ENCODE peak calls at places on chromosome 5, in ten cellular contexts. F, O, Z, N, A, W, H, U, K and I are unnamed samples.

GRCh38 chr5:96120120-96120519 is 158.5 kb upstream of the ELL2 start:
- DNase-seq in F (no peak), O (no peak), Z (no peak), N (no peak), A (no peak), W (no peak), H (no peak), U (no peak), K (no peak), I (no peak)

GRCh38 chr5:75053286-75054109 is 1.1 kb upstream of the GCNT4 start:
- DNase-seq in F (peak), O (no peak), Z (no peak), N (no peak), A (peak), W (peak), H (peak), U (peak), K (peak), I (no peak)

GRCh38 chr5:159928122-159928960 is 12.1 kb downstream of the ADRA1B start:
- DNase-seq in F (no peak), O (no peak), Z (no peak), N (no peak), A (no peak), W (peak), H (no peak), U (peak), K (peak), I (no peak)

GRCh38 chr5:78221964-78222451 is 72.5 kb downstream of the AP3B1 start:
- DNase-seq in F (no peak), O (no peak), Z (no peak), N (no peak), A (no peak), W (no peak), H (peak), U (no peak), K (no peak), I (no peak)

GRCh38 chr5:56608216-56608925 is 207.0 kb upstream of the MAP3K1 start:
- DNase-seq in F (no peak), O (no peak), Z (no peak), N (no peak), A (no peak), W (no peak), H (no peak), U (no peak), K (peak), I (no peak)

GRCh38 chr5:170597876-170598275 is 94.1 kb downstream of the KCNIP1 start:
- DNase-seq in F (no peak), O (no peak), Z (no peak), N (no peak), A (no peak), W (peak), H (no peak), U (no peak), K (no peak), I (no peak)

GRCh38 chr5:76641514-76642120 is 18.4 kb upstream of the F2RL2 start:
- DNase-seq in F (no peak), O (peak), Z (peak), N (peak), A (peak), W (peak), H (peak), U (no peak), K (peak), I (no peak)

GRCh38 chr5:142900926-142901325 is 130.7 kb downstream of the ARHGAP26 start:
- DNase-seq in F (no peak), O (no peak), Z (no peak), N (peak), A (no peak), W (peak), H (no peak), U (no peak), K (no peak), I (no peak)

GRCh38 chr5:128472032-128472431 is 66.0 kb downstream of the FBN2 start:
- DNase-seq in F (no peak), O (no peak), Z (no peak), N (no peak), A (no peak), W (no peak), H (no peak), U (no peak), K (no peak), I (no peak)

GRCh38 chr5:142938201-142938600 is 168.0 kb downstream of the ARHGAP26 start:
- DNase-seq in F (no peak), O (no peak), Z (no peak), N (peak), A (no peak), W (no peak), H (no peak), U (no peak), K (no peak), I (no peak)

GRCh38 chr5:135016926-135017325 is 17.1 kb downstream of the PITX1 start:
- DNase-seq in F (no peak), O (no peak), Z (no peak), N (no peak), A (no peak), W (no peak), H (no peak), U (no peak), K (no peak), I (no peak)

GRCh38 chr5:89560724-89561123 is 677.7 kb upstream of the MEF2C start:
- DNase-seq in F (no peak), O (no peak), Z (no peak), N (no peak), A (no peak), W (no peak), H (no peak), U (no peak), K (peak), I (no peak)

GRCh38 chr5:141121563-141121962 is at the start of gene PCDHB4:
- DNase-seq in F (no peak), O (no peak), Z (no peak), N (no peak), A (no peak), W (no peak), H (no peak), U (no peak), K (no peak), I (no peak)

GRCh38 chr5:38961691-38962090 is 112.5 kb downstream of the RICTOR start:
- DNase-seq in F (no peak), O (no peak), Z (no peak), N (no peak), A (no peak), W (no peak), H (no peak), U (no peak), K (no peak), I (no peak)

GRCh38 chr5:51391175-51391574 is 7.9 kb downstream of the ISL1 start:
- DNase-seq in F (peak), O (no peak), Z (no peak), N (no peak), A (no peak), W (no peak), H (no peak), U (no peak), K (no peak), I (peak)

GRCh38 chr5:39119404-39120051 is 45.3 kb upstream of the RICTOR start:
- DNase-seq in F (no peak), O (no peak), Z (no peak), N (no peak), A (no peak), W (no peak), H (no peak), U (no peak), K (no peak), I (no peak)

GRCh38 chr5:149200355-149200754 is 59.1 kb downstream of the ABLIM3 start:
- DNase-seq in F (no peak), O (no peak), Z (no peak), N (no peak), A (no peak), W (no peak), H (no peak), U (no peak), K (no peak), I (no peak)

GRCh38 chr5:113061851-113062631 is 85.4 kb downstream of the DCP2 start:
- DNase-seq in F (no peak), O (no peak), Z (no peak), N (no peak), A (no peak), W (no peak), H (no peak), U (no peak), K (no peak), I (no peak)

GRCh38 chr5:5270161-5270560 is 130.0 kb downstream of the ADAMTS16 start:
- DNase-seq in F (no peak), O (no peak), Z (no peak), N (no peak), A (no peak), W (no peak), H (no peak), U (no peak), K (no peak), I (no peak)

GRCh38 chr5:132272341-132273210 is 15.1 kb downstream of the PDLIM4 start:
- DNase-seq in F (peak), O (peak), Z (peak), N (no peak), A (no peak), W (no peak), H (no peak), U (peak), K (peak), I (no peak)